ENCODE peak calls at places on chromosomes 16 and 17, in nine cellular contexts. T is RCC 7860; J is activated CD4-positive, alpha-beta T cell treated with anti-CD3 and anti-CD28 coated beads, Interleukin-2, amount 50 U/mL, for 1 hour; W is GM12865; B is AG20443; N is NCI-H2171; P is amygdala; G is right cardiac atrium; D is activated CD8-positive, alpha-beta memory T cell treated with anti-CD3 and anti-CD28 coated beads, Interleukin-2, amount 10 ng/mL, durations not matched to agents 7 days and 5 days. Z is an unnamed sample.

GRCh38 chr16:62289230-62289629 is 253.0 kb upstream of the CDH8 start:
- DNase-seq in T (no peak), J (no peak), W (no peak), B (no peak), N (no peak), P (no peak), G (no peak), D (no peak), Z (no peak)

GRCh38 chr16:8678068-8678927 is 3.9 kb downstream of the ABAT start:
- DNase-seq in T (peak; percentile 18), J (no peak), W (no peak), B (peak; percentile 29), N (no peak), P (no peak), G (no peak), D (no peak), Z (no peak)

GRCh38 chr16:29702307-29702706 is 23.3 kb downstream of the QPRT start:
- DNase-seq in T (no peak), J (peak; percentile 17), W (peak; percentile 75), B (no peak), N (no peak), P (no peak), G (no peak), D (peak; percentile 46), Z (no peak)

GRCh38 chr17:41340496-41340895 is 10.1 kb downstream of the KRT33A start:
- DNase-seq in T (no peak), J (no peak), W (no peak), B (no peak), N (no peak), P (no peak), G (no peak), D (peak; percentile 40), Z (no peak)

GRCh38 chr17:78117027-78117981 is 11.3 kb downstream of the TMC6 start:
- DNase-seq in T (no peak), J (no peak), W (no peak), B (no peak), N (peak; percentile 38), P (peak; percentile 42), G (no peak), D (no peak), Z (no peak)

GRCh38 chr17:16953841-16954240 is 18.1 kb downstream of the TNFRSF13B start:
- DNase-seq in T (no peak), J (no peak), W (no peak), B (no peak), N (no peak), P (no peak), G (no peak), D (no peak), Z (no peak)

GRCh38 chr17:56521439-56522141 is 71.9 kb upstream of the NOG start:
- DNase-seq in T (no peak), J (no peak), W (no peak), B (no peak), N (no peak), P (peak; percentile 12), G (no peak), D (no peak), Z (no peak)

GRCh38 chr16:23030001-23030400 is 119.3 kb downstream of the USP31 start:
- DNase-seq in T (no peak), J (no peak), W (no peak), B (no peak), N (no peak), P (no peak), G (no peak), D (no peak), Z (no peak)

GRCh38 chr17:58321571-58322525 is 6.7 kb downstream of the TSPOAP1 start:
- DNase-seq in T (no peak), J (no peak), W (no peak), B (no peak), N (no peak), P (no peak), G (no peak), D (no peak), Z (no peak)

Z was measured in activated T-helper 2 cell treated with anti-CD3 and anti-CD28 coated beads, Interferon-gamma antibody, Interleukin-2, Interleukin-4, amounts not matched to agents 10 μg/mL and 5 μg/mL and 100 μg/mL, durations not matched to agents 14 hours and 24 hours and 36 hours.